ENCODE peak calls at places on chromosomes 2 and 18, in four cellular contexts. O is RWPE2, L is GF-D8, N is RCC 7860. U is an unnamed sample.

GRCh38 chr2:59462418-59463197 is 1090.8 kb downstream of the BCL11A start:
- DNase-seq in N (no peak), L (no peak), O (no peak), U (no peak)

GRCh38 chr2:226300487-226300886 is 499.1 kb downstream of the IRS1 start:
- DNase-seq in N (no peak), O (no peak), L (no peak), U (peak)

GRCh38 chr2:85787981-85788340 is 34.2 kb downstream of the ATOH8 start:
- DNase-seq in L (no peak), N (no peak), O (no peak), U (no peak)

GRCh38 chr2:115161531-115162453 is 719.4 kb downstream of the DPP10 start:
- DNase-seq in N (no peak), O (no peak), L (no peak), U (no peak)

GRCh38 chr2:220786216-220786615 is 785.9 kb downstream of the EPHA4 start:
- DNase-seq in O (no peak), N (no peak), L (no peak), U (no peak)

GRCh38 chr2:240346753-240347372 is 88.6 kb upstream of the GPC1 start:
- DNase-seq in O (peak), N (no peak), L (no peak), U (no peak)

GRCh38 chr18:31942301-31942998 is 478 bp downstream of the TRAPPC8 start:
- DNase-seq in N (no peak), O (no peak), L (peak), U (peak)

GRCh38 chr2:134669731-134670669 is 48.8 kb downstream of the TMEM163 start:
- DNase-seq in L (no peak), O (no peak), N (no peak), U (no peak)

GRCh38 chr2:16270441-16270840 is 330.1 kb downstream of the MYCN start:
- DNase-seq in L (no peak), O (no peak), N (no peak), U (no peak)

GRCh38 chr2:1088192-1088860 is 137.7 kb downstream of the SNTG2 start:
- DNase-seq in O (no peak), N (no peak), L (no peak), U (no peak)

GRCh38 chr2:189402932-189403331 is 38.3 kb upstream of the WDR75 start:
- DNase-seq in N (peak), L (no peak), O (no peak), U (no peak)

GRCh38 chr2:66547113-66547512 is 112.2 kb downstream of the MEIS1 start:
- DNase-seq in L (no peak), N (no peak), O (no peak), U (no peak)

GRCh38 chr18:50113726-50114125 is 81.2 kb downstream of the MYO5B start:
- DNase-seq in O (no peak), L (no peak), N (no peak), U (no peak)

GRCh38 chr2:118855451-118856279 is 8.2 kb upstream of the EN1 start:
- DNase-seq in O (no peak), N (peak), L (no peak), U (peak)

U was measured in MM.1S.